ENCODE peak calls at places on chromosome 18, in four cellular contexts. D is HEK293T, F is HepG2, I is K562. M is an unnamed sample.

GRCh38 chr18:49768051-49768391 is 45.3 kb downstream of the ACAA2 start:
- DNase-seq in F (peak; percentile 18), D (peak; percentile 29), I (peak; percentile 43), M (no peak)

GRCh38 chr18:54529444-54529843 is 61.6 kb upstream of the DYNAP start:
- DNase-seq in I (no peak), F (no peak), D (no peak), M (no peak)

GRCh38 chr18:73861771-73862170 is 285.9 kb downstream of the FBXO15 start:
- DNase-seq in D (no peak), I (no peak), F (no peak), M (no peak)

GRCh38 chr18:76668546-76668945 is 153.8 kb upstream of the ZNF236 start:
- DNase-seq in D (no peak), F (no peak), I (no peak), M (no peak)

GRCh38 chr18:29191263-29191662 is 1014.3 kb upstream of the CDH2 start:
- DNase-seq in D (peak; percentile 28), F (peak; percentile 1), I (no peak), M (no peak)

GRCh38 chr18:37658894-37659293 is 93.3 kb upstream of the CELF4 start:
- DNase-seq in D (no peak), F (no peak), I (no peak), M (no peak)

GRCh38 chr18:79826966-79827365 is 29.2 kb downstream of the KCNG2 start:
- DNase-seq in F (no peak), I (no peak), D (no peak), M (no peak)

GRCh38 chr18:7607535-7608173 is 40.5 kb downstream of the PTPRM start:
- DNase-seq in D (no peak), F (no peak), I (no peak), M (no peak)

GRCh38 chr18:64886995-64887394 is 738.1 kb upstream of the LINC00305 start:
- DNase-seq in I (no peak), F (no peak), D (no peak), M (no peak)

GRCh38 chr18:48548921-48549320 is 10.1 kb downstream of the CTIF start:
- DNase-seq in F (no peak), I (no peak), D (no peak), M (no peak)

GRCh38 chr18:26436176-26437031 is 111.9 kb downstream of the KCTD1 start:
- DNase-seq in I (no peak), F (peak; percentile 34), D (no peak), M (no peak)

DNA sequence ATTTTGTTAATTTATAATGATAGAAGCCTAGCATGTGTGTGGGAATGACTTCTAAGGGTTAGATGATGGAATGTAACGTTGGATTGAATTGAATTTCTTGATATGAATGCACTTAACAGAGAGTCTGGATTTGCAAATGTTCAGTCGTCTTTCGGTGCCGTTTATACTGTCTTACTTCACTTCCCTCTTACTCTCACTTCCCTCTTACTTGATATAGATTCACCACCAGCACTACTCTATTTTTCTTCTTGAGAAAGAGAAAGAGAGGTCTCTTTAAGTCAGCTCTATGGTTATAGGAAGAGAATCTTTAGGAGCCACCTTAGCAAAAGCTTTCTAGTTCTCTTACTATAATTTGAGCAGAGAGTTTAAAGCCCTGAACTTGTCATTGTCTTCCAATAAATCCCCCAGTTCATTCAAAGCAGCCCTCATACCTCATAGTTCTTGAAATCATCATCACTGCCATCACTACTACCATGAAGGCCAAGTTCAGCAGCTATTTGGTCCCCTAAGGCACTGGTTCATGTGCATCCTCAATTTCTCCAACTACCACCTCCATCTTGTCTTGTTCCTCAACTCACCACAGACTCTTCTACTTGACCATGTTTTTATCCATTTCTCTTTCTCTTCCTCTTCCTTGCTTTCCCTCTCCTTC is 501.7 kb upstream of the TCF4 start:
- DNase-seq in F (no peak), I (no peak), D (no peak), M (no peak)
- TF ChIP-seq FOXM1 in F (no peak), I (no peak), D (no peak), M (no peak)

GRCh38 chr18:52341617-52342381 is 1.8 kb downstream of the DCC start:
- DNase-seq in D (no peak), I (no peak), F (no peak), M (no peak)

GRCh38 chr18:52343138-52343537 is 3.1 kb downstream of the DCC start:
- DNase-seq in D (no peak), I (no peak), F (no peak), M (no peak)

GRCh38 chr18:52345428-52345827 is 5.4 kb downstream of the DCC start:
- DNase-seq in D (no peak), I (no peak), F (no peak), M (no peak)

GRCh38 chr18:52340466-52341378 is 725 bp downstream of the DCC start:
- DNase-seq in I (no peak), F (no peak), D (no peak), M (no peak)

GRCh38 chr18:52343731-52344340 is 3.8 kb downstream of the DCC start:
- DNase-seq in D (no peak), I (no peak), F (no peak), M (no peak)
- TF ChIP-seq FOXM1 in D (no peak), I (no peak), F (no peak), M (no peak)

GRCh38 chr18:8754995-8755955 is 49.9 kb downstream of the MTCL1 start:
- DNase-seq in D (no peak), I (no peak), F (no peak), M (peak; percentile 7)
- TF ChIP-seq FOXM1 in D (no peak), I (no peak), F (no peak), M (no peak)

GRCh38 chr18:68478246-68478645 is 236.7 kb downstream of the TMX3 start:
- DNase-seq in I (no peak), D (no peak), F (no peak), M (no peak)

GRCh38 chr18:68475911-68476310 is 239.0 kb downstream of the TMX3 start:
- DNase-seq in I (no peak), D (no peak), F (no peak), M (no peak)

GRCh38 chr18:68469049-68469625 is 245.8 kb downstream of the TMX3 start:
- DNase-seq in I (no peak), D (no peak), F (no peak), M (no peak)

GRCh38 chr18:68467966-68468365 is 246.9 kb downstream of the TMX3 start:
- DNase-seq in D (no peak), I (no peak), F (no peak), M (no peak)

GRCh38 chr18:68472701-68473295 is 242.1 kb downstream of the TMX3 start:
- DNase-seq in I (no peak), D (no peak), F (no peak), M (no peak)
- TF ChIP-seq FOXM1 in I (no peak), D (no peak), F (no peak), M (no peak)

GRCh38 chr18:56003651-56004050 is 415.7 kb upstream of the TCF4 start:
- DNase-seq in D (no peak), F (no peak), I (no peak), M (no peak)
- TF ChIP-seq FOXM1 in D (no peak), F (no peak), I (no peak), M (no peak)

DNA sequence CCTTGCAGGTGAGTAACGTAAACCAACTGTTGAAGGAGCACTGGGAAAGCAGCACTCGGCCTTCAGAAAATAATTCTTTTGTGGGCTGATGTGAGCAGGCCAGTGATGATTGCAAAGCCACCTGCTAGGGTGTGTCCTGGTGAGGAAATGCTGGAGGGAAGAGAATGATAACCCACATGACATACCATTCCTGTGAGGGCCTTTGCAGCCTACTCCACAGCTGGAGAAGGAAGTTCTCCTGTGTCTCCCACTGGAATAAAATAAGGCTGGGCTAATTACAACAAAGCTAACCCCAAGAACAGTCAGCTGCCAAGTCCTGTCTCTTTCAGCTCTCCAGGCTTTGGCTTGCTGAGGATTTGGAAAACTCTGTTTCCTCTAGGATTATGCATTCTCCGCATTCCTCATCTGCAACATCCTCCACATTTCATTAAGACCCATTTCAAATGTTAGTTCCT is 16.7 kb upstream of the DSG1 start:
- DNase-seq in I (no peak), D (no peak), F (no peak), M (no peak)
- TF ChIP-seq FOXM1 in I (no peak), D (no peak), F (no peak), M (no peak)

GRCh38 chr18:45998244-45998643 is 31.1 kb upstream of the EPG5 start:
- DNase-seq in D (no peak), I (peak; percentile 66), F (no peak), M (no peak)
- TF ChIP-seq FOXM1 in D (no peak), I (peak; percentile 30), F (no peak), M (no peak)

GRCh38 chr18:72672364-72673151 is 128.4 kb upstream of the CBLN2 start:
- DNase-seq in D (peak; percentile 7), I (peak; percentile 28), F (peak; percentile 25), M (no peak)
- TF ChIP-seq FOXM1 in D (no peak), I (no peak), F (no peak), M (no peak)

M was measured in GM12878.